ENCODE peak calls at places on chromosomes 13 and 19, in four cellular contexts. E is breast epithelium; A is body of pancreas; G is CD4-positive, alpha-beta memory T cell. H is an unnamed sample.

GRCh38 chr19:21751379-21751778 is 16.0 kb downstream of the ZNF100 start:
- DNase-seq in E (no peak), A (no peak), G (no peak), H (no peak)

GRCh38 chr13:99722931-99723330 is 221.7 kb downstream of the TM9SF2 start:
- DNase-seq in E (no peak), A (peak; percentile 26), G (no peak), H (peak; percentile 64)

GRCh38 chr19:47274891-47275865 is 493 bp downstream of the INAFM1 start:
- DNase-seq in E (no peak), A (peak; percentile 31), G (peak; percentile 56), H (no peak)

GRCh38 chr19:10270180-10270615 is 722 bp upstream of the ICAM1 start:
- DNase-seq in E (no peak), A (peak; percentile 78), G (peak; percentile 80), H (peak; percentile 44)

GRCh38 chr13:30463820-30464495 is 1.8 kb downstream of the HMGB1 start:
- DNase-seq in E (peak; percentile 54), A (peak; percentile 74), G (peak; percentile 78), H (peak; percentile 73)

GRCh38 chr13:74133657-74134201 is 475 bp downstream of the KLF12 start:
- DNase-seq in E (peak; percentile 73), A (peak; percentile 79), G (peak; percentile 98), H (peak; percentile 74)

GRCh38 chr19:3404324-3405260 is 38.2 kb downstream of the NFIC start:
- DNase-seq in E (peak; percentile 88), A (peak; percentile 93), G (no peak), H (no peak)

GRCh38 chr13:77952737-77953136 is 34.1 kb upstream of the EDNRB start:
- DNase-seq in E (no peak), A (no peak), G (no peak), H (no peak)

GRCh38 chr19:38134538-38135149 is 89.4 kb downstream of the DPF1 start:
- DNase-seq in E (no peak), A (peak; percentile 35), G (no peak), H (peak; percentile 25)

GRCh38 chr13:66237411-66238062 is 992.6 kb downstream of the PCDH9 start:
- DNase-seq in E (no peak), A (no peak), G (no peak), H (no peak)

GRCh38 chr13:94157705-94158218 is 321.7 kb downstream of the DCT start:
- DNase-seq in E (no peak), A (no peak), G (no peak), H (no peak)

GRCh38 chr19:43755256-43755801 is 567 bp upstream of the SMG9 start:
- DNase-seq in E (peak; percentile 77), A (peak; percentile 83), G (peak; percentile 76), H (peak; percentile 77)

GRCh38 chr13:101406787-101407186 is 9.5 kb downstream of the NALCN start:
- DNase-seq in E (no peak), A (no peak), G (no peak), H (no peak)

GRCh38 chr13:104937881-104938280 is 1597.6 kb downstream of the EFNB2 start:
- DNase-seq in E (no peak), A (no peak), G (no peak), H (no peak)

GRCh38 chr19:41801682-41802317 is 5.4 kb downstream of the CEACAM3 start:
- DNase-seq in E (no peak), A (peak; percentile 19), G (no peak), H (no peak)

GRCh38 chr13:20945952-20946383 is 43.4 kb upstream of the XPO4 start:
- DNase-seq in E (no peak), A (peak; percentile 32), G (no peak), H (no peak)

GRCh38 chr19:8244442-8244841 is 35.3 kb downstream of the CERS4 start:
- DNase-seq in E (no peak), A (no peak), G (no peak), H (no peak)

GRCh38 chr19:39196860-39197562 is at the start of gene NCCRP1:
- DNase-seq in E (no peak), A (no peak), G (no peak), H (no peak)

GRCh38 chr19:7676854-7677253 is at the start of gene MCEMP1:
- DNase-seq in E (no peak), A (peak; percentile 31), G (no peak), H (no peak)

GRCh38 chr19:5062195-5062594 is 93.3 kb downstream of the KDM4B start:
- DNase-seq in E (no peak), A (no peak), G (no peak), H (no peak)

GRCh38 chr13:80798576-80799133 is 457.7 kb upstream of the SPRY2 start:
- DNase-seq in E (no peak), A (no peak), G (no peak), H (no peak)

GRCh38 chr13:66751691-66752090 is 478.4 kb downstream of the PCDH9 start:
- DNase-seq in E (no peak), A (no peak), G (no peak), H (no peak)

GRCh38 chr19:30236587-30236986 is 135.6 kb upstream of the ZNF536 start:
- DNase-seq in E (no peak), A (no peak), G (no peak), H (no peak)

GRCh38 chr13:76929975-76930374 is 18.3 kb upstream of the ACOD1 start:
- DNase-seq in E (no peak), A (no peak), G (no peak), H (no peak)

GRCh38 chr19:10290876-10291553 is 1.3 kb downstream of the ICAM5 start:
- DNase-seq in E (no peak), A (peak; percentile 50), G (no peak), H (peak; percentile 53)

GRCh38 chr13:93286047-93286446 is 59.4 kb downstream of the GPC6 start:
- DNase-seq in E (no peak), A (no peak), G (no peak), H (no peak)

GRCh38 chr13:49637989-49638388 is 9.7 kb downstream of the ARL11 start:
- DNase-seq in E (no peak), A (no peak), G (no peak), H (no peak)
- H3K27ac ChIP-seq in E (no peak overlapping the region), A (no peak overlapping the region), G (no peak overlapping the region), H (no peak overlapping the region)

GRCh38 chr13:64417609-64418008 is 2812.5 kb downstream of the PCDH9 start:
- DNase-seq in E (no peak), A (no peak), G (no peak), H (no peak)

GRCh38 chr13:64413529-64413928 is 2816.6 kb downstream of the PCDH9 start:
- DNase-seq in E (no peak), A (no peak), G (no peak), H (no peak)

GRCh38 chr13:64410654-64411053 is 2819.5 kb downstream of the PCDH9 start:
- DNase-seq in E (no peak), A (no peak), G (no peak), H (no peak)

DNA sequence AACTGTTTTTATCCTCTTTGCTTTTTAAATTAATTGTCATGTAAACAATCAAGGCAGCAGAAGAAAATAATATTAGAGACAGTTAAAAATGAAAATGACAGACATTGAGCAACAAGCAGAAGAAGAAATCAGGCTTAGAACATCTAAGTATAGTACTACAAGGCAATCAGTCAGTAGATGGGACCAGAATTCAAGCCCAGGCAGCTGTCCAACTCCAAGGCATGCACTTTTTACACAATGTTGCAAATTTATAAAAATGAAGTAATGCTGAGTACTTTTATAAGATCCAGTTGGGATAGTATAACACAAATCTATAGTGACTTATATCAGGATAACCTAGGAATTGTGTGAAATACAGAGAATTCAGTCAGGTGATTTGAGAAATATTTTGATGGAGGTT is 2815.8 kb downstream of the PCDH9 start:
- DNase-seq in E (no peak), A (no peak), G (no peak), H (no peak)
- H3K36me3 ChIP-seq in E (no peaks in the 10 kb centered on the region), A (no peaks in the 10 kb centered on the region), G (no peaks in the 10 kb centered on the region), H (no peaks in the 10 kb centered on the region)

GRCh38 chr19:34731019-34731829 is 2.8 kb upstream of the ZNF181 start:
- DNase-seq in E (no peak), A (peak; percentile 6), G (no peak), H (no peak)

GRCh38 chr19:34722353-34722752 is 11.7 kb upstream of the ZNF181 start:
- DNase-seq in E (no peak), A (no peak), G (no peak), H (no peak)

DNA sequence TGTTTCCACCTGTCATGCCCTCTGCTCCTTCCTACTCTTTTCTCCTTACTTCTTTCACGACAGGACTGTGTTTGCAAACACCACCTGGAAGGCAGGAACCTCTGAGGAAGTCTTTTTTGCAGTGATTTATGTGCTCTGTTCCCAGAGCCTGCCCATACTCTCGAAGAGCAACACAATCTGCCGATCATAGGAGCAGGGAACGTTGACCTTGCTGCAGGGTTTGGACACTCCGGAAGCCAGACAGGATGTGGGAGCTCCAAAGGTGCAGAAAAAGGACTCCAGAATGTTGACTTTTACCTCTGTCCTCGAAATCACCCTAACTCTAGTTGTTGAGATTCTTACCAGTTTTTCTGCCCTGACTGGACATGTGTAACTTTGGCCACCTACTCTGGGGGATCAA is 8.6 kb upstream of the ZNF181 start:
- DNase-seq in E (no peak), A (no peak), G (no peak), H (no peak)
- H3K27me3 ChIP-seq in E (no peaks in the 10 kb centered on the region), A (no peaks in the 10 kb centered on the region), G (no peaks in the 10 kb centered on the region), H (no peaks in the 10 kb centered on the region)

GRCh38 chr13:33665776-33666175 is 152.2 kb upstream of the RFC3 start:
- DNase-seq in E (no peak), A (no peak), G (no peak), H (no peak)

GRCh38 chr13:33659894-33660293 is 158.1 kb upstream of the RFC3 start:
- DNase-seq in E (no peak), A (no peak), G (no peak), H (no peak)

GRCh38 chr13:33657274-33657673 is 160.7 kb upstream of the RFC3 start:
- DNase-seq in E (no peak), A (no peak), G (no peak), H (no peak)

GRCh38 chr13:33662392-33662791 is 155.6 kb upstream of the RFC3 start:
- DNase-seq in E (no peak), A (no peak), G (no peak), H (no peak)
- H3K27ac ChIP-seq in E (no peak overlapping the region), A (no peak overlapping the region), G (no peak overlapping the region), H (no peak overlapping the region)